ENCODE peak calls at places on chromosomes 1 and 21, in six cellular contexts. G is ovary; A is CD8-positive, alpha-beta T cell; T is lower lobe of right lung; D is CD8-positive, alpha-beta memory T cell; J is dorsolateral prefrontal cortex. C is an unnamed sample.

GRCh38 chr1:203610061-203610460 is 16.6 kb upstream of the ATP2B4 start:
- DNase-seq in G (no peak), A (no peak), T (no peak), D (no peak), J (no peak), C (no peak)

GRCh38 chr1:64387382-64388066 is 82.4 kb upstream of the CACHD1 start:
- DNase-seq in G (peak), A (no peak), T (no peak), D (no peak), J (no peak), C (no peak)

GRCh38 chr1:24294757-24295371 is 24.3 kb upstream of the GRHL3 start:
- DNase-seq in G (peak), A (no peak), T (peak), D (no peak), J (no peak), C (no peak)

GRCh38 chr1:53547321-53547720 is 88.1 kb downstream of the DMRTB1 start:
- DNase-seq in G (peak), A (no peak), T (peak), D (no peak), J (no peak), C (no peak)

GRCh38 chr1:230694464-230694863 is 19.5 kb downstream of the AGT start:
- DNase-seq in G (no peak), A (no peak), T (no peak), D (no peak), J (no peak), C (no peak)

GRCh38 chr21:42153746-42154145 is 65.2 kb upstream of the ABCG1 start:
- DNase-seq in G (no peak), A (no peak), T (no peak), D (no peak), J (peak), C (no peak)

GRCh38 chr1:201850053-201850397 is 21.1 kb downstream of the IPO9 start:
- DNase-seq in G (peak), A (no peak), T (no peak), D (no peak), J (no peak), C (no peak)

GRCh38 chr1:25026304-25026703 is 96.2 kb upstream of the RUNX3 start:
- DNase-seq in G (no peak), A (no peak), T (no peak), D (no peak), J (no peak), C (no peak)

GRCh38 chr1:200096774-200097173 is 69.3 kb downstream of the NR5A2 start:
- DNase-seq in G (no peak), A (no peak), T (no peak), D (no peak), J (no peak), C (no peak)

GRCh38 chr1:200302192-200302892 is 107.5 kb downstream of the ZNF281 start:
- DNase-seq in G (no peak), A (peak), T (peak), D (peak), J (no peak), C (peak)

GRCh38 chr1:55054396-55054795 is 15.0 kb downstream of the PCSK9 start:
- DNase-seq in G (no peak), A (no peak), T (no peak), D (no peak), J (no peak), C (no peak)

DNA sequence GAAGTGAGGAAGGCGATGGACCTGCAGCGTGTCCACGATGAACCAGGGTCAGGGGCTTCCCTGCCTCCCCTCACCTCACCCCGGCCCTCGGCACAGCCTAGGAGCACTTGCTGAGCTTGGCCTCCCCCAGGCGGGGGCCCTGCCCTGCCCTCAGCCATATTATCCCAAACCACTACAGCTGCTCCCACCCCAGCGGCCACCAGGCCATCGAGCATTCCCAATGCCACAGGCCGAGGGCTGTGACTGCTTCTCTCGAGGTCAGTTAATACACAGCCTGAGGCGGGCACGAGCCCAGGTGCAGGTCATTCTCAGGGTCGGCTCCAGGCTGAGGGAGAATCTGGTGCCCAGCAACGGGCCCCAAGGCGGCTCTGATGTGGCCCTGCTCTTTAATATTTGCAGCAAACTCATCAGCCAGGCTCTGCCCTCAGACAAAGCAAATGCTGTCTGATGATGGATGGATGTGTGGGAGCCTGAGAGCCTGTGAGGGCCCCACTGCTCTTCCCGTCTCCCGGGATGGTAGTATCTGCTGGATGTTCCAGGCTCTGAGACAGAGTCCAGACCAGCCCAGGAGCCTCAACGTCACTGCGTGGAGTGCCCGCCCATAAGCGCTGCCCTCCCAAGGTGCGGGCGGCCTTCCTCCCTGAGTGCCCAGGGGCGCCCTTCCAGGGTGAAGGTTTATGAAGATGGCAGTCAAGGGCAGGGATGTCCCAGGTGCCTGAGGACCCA is 8.5 kb upstream of the GPR153 start:
- DNase-seq in G (no peak), A (no peak), T (no peak), D (no peak), J (no peak), C (no peak)
- H3K27ac ChIP-seq in G (no peak), A (no peak), T (no peak), D (no peak), J (no peak), C (no peak)

DNA sequence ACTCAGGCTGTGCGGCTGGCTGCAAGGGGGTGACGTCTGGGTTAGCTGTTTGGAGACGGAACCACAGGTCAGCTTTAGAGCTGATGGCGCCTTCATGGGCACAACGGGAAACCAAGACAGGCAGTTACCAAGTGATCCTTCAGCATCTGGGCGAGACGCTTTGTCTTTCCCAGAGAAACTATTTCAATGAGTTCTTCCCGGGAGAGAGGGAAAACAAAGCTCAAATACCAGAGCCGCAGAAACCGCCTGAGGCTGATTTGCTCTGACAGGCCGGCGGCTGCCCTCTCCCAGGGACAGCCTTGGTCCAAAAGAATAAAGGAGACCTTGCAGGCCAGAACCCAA is 76.5 kb downstream of the CD58 start:
- DNase-seq in G (no peak), A (no peak), T (no peak), D (no peak), J (no peak), C (no peak)
- H3K27ac ChIP-seq in G (no peak), A (no peak), T (no peak), D (no peak), J (no peak), C (no peak)

DNA sequence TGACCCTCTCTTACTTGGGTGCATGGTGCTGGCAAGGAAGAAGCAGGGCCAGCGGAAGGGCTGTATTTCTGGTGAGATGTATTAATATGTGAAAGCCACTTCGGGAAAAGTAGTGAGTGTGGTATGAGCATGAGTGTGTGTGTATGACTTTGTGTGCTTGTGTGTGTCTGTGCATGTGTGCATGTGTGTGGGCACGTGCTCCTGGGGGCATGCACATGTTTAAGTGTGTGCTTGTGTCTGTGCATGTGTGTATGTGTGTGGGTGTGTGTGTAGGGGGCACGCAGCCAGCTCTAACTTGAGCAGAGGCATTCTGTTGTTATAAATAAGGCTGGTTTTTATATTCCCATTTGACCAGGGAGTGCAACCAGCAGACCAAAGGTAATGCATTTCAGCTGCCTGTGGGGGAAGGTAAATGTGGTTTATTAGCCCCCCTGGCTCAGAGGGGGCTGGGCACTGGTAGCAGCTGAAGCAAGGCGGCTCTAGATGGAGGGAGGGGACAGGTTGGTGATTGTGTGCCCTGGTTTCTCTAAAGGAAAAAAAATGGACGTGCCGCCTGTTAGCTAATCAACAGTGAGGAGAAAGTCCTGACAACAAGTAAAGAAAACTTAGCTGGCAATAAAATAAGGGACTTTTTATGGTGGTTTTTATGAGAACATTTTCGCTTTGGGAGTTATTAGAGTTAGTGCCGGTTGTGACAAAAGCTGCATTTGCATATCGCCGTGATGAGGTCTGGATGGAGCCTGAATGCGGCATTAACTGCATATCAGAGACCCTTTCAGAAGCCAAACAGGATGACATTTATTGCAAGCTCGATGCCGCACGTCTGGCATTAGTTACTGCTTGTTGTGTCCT is 180.0 kb downstream of the CAMTA1 start:
- DNase-seq in G (no peak), A (no peak), T (no peak), D (no peak), J (no peak), C (no peak)
- H3K27ac ChIP-seq in G (no peak), A (no peak), T (no peak), D (no peak), J (no peak), C (no peak)

GRCh38 chr21:44379991-44380865 is 26.8 kb downstream of the TRPM2 start:
- DNase-seq in G (no peak), A (no peak), T (no peak), D (no peak), J (no peak), C (no peak)
- H3K27ac ChIP-seq in G (no peak), A (no peak), T (no peak), D (no peak), J (no peak), C (no peak)

GRCh38 chr1:29221296-29221695 is 9.4 kb downstream of the MECR start:
- DNase-seq in G (no peak), A (no peak), T (no peak), D (no peak), J (no peak), C (no peak)

GRCh38 chr1:29217633-29218032 is 13.1 kb downstream of the MECR start:
- DNase-seq in G (no peak), A (no peak), T (no peak), D (no peak), J (no peak), C (no peak)

GRCh38 chr1:29213055-29213454 is 17.7 kb downstream of the MECR start:
- DNase-seq in G (no peak), A (no peak), T (no peak), D (no peak), J (no peak), C (peak)

GRCh38 chr1:29222686-29223085 is 8.0 kb downstream of the MECR start:
- DNase-seq in G (no peak), A (no peak), T (no peak), D (no peak), J (no peak), C (no peak)

DNA sequence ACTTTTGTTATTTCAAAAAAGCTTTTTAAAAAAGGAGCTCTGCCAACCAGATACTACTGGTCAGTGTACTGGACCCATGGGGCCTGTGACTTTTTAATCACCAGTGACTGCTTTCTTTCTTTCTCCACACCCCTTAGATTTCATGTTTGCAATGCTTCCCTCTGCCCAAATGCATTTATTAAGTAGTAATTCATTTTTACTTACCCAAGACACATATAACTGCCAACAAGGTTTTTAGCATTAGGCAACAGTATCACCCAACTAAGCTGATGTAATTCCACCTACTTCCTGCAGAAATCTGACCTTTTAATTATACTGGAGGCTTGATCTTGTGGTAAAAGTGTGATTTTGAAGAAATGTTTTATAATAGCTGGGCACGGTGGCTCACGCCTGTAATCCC is 12.5 kb downstream of the MECR start:
- DNase-seq in G (no peak), A (no peak), T (no peak), D (no peak), J (no peak), C (no peak)
- H3K27ac ChIP-seq in G (no peak), A (no peak), T (no peak), D (no peak), J (no peak), C (no peak)

GRCh38 chr1:47104816-47105215 is 32.4 kb upstream of the CYP4A22 start:
- DNase-seq in G (no peak), A (no peak), T (no peak), D (no peak), J (no peak), C (no peak)

DNA sequence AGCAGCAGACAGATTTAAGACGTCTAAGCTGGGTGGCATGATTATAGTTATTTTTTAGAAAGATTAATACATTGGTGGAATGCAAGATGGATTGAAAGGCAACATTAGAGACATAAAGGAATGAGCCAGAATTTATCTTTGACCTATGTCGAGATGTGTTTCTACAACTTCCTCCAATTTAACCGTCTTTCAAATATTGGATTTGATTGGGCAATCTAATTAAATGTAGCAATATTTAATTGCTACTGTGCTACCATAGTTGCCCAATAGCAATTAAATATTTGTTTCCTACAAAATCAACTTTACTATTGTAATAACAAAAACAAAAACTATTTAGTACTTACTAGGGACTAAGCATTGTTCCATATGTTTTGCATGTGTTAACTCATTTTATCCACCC is 30.4 kb upstream of the CYP4A22 start:
- DNase-seq in G (no peak), A (no peak), T (no peak), D (no peak), J (no peak), C (no peak)
- H3K27ac ChIP-seq in G (no peak), A (no peak), T (no peak), D (no peak), J (no peak), C (no peak)

GRCh38 chr1:209105769-209106168 is 477.7 kb upstream of the CAMK1G start:
- DNase-seq in G (no peak), A (no peak), T (no peak), D (no peak), J (no peak), C (no peak)
- H3K27ac ChIP-seq in G (no peak), A (no peak), T (no peak), D (no peak), J (peak), C (no peak)

DNA sequence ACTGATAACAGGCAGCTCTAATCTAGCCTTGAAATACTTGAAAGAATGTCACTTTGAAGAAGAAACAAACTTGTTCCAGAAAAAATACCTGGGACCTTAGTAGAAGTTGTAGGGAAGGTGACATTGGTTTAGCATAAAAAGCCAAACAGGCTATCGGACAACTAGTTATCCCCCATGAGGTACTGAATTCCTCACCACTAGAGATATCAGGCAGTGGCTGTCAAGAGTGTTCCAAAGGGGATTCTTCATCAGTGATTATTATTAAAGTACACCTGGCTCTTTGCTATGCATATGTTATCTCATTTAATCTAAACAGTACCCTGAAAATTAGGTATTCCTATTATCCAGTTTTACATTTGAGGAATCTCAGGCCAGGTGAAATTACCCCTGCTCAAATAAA is 13.1 kb upstream of the HMGN2 start:
- DNase-seq in G (no peak), A (no peak), T (no peak), D (no peak), J (no peak), C (no peak)
- H3K27ac ChIP-seq in G (no peak), A (no peak), T (no peak), D (no peak), J (no peak), C (no peak)

GRCh38 chr1:77514871-77515776 is 167.3 kb downstream of the ZZZ3 start:
- DNase-seq in G (no peak), A (no peak), T (no peak), D (no peak), J (peak), C (no peak)
- H3K27ac ChIP-seq in G (no peak), A (no peak), T (no peak), D (no peak), J (peak), C (peak)

DNA sequence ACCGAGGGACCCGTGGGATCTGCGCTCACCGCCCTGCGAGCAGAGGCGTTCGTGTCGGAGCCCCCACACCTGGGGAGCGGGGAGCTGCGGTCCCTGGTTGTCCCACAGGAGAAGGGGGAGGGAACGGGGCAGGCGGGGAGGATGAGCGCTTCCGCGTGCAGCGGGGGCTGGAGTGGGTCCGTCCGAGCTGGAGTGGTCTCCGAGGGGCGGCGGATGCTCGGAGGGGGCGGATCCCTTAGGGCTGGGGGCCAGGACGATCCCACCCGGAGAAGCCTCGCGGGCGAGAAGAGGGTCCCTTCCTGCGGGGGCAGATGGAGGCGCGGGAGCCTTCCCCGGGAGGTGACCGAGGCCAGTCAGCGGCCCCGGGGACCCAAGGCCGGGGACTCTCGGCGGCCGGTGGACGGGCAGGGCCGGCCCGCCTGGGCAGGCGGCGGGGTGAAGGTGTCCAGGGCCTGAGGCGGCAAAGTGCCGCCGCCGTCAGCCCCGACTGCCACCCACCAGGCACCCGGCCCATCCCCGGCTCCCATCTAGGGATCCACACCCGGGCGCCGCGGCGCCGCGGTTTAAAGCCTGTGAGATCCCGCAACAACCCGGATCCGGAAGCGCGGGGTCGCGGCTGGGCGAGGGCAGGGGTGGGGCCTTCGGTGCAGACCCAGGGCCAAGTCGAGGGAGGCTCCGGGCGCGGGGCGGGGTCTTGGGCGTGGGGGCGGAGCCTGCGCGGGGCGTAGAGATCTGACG is 5.3 kb upstream of the CCDC27 start:
- DNase-seq in G (peak), A (peak), T (peak), D (peak), J (peak), C (peak)
- H3K27ac ChIP-seq in G (peak), A (peak), T (peak), D (peak), J (peak), C (peak)